ENCODE peak calls at places on chromosomes 6 and 20, in seven cellular contexts. Q, B, T, E, H, L and V are unnamed samples.

GRCh38 chr6:119966484-119966883 is 616.9 kb upstream of the MAN1A1 start:
- DNase-seq in B (no peak), E (peak), Q (no peak), T (no peak), H (no peak), L (no peak), V (no peak)

GRCh38 chr6:20444786-20445271 is 43.1 kb downstream of the E2F3 start:
- DNase-seq in L (no peak), Q (peak), B (no peak), H (no peak), E (no peak), T (no peak), V (no peak)

GRCh38 chr6:104837158-104837557 is 22.6 kb downstream of the HACE1 start:
- DNase-seq in E (no peak), L (no peak), H (no peak), T (no peak), B (no peak), Q (no peak), V (no peak)

GRCh38 chr20:21396045-21396893 is 1.1 kb downstream of the NKX2-4 start:
- DNase-seq in E (peak), L (no peak), H (peak), T (no peak), B (peak), Q (no peak), V (no peak)

GRCh38 chr6:25027221-25027916 is 91.6 kb upstream of the RIPOR2 start:
- DNase-seq in L (peak), B (peak), T (no peak), Q (no peak), E (no peak), H (peak), V (no peak)

GRCh38 chr20:60447703-60448102 is 489.5 kb downstream of the CDH26 start:
- DNase-seq in E (no peak), Q (no peak), H (no peak), B (no peak), T (no peak), L (no peak), V (no peak)

GRCh38 chr20:32902456-32903420 is 44.0 kb downstream of the EFCAB8 start:
- DNase-seq in B (peak), T (peak), L (peak), H (peak), E (peak), Q (peak), V (peak)

GRCh38 chr20:59300341-59301081 is at the start of gene EDN3:
- DNase-seq in H (peak), B (no peak), E (peak), L (no peak), Q (no peak), T (no peak), V (no peak)

GRCh38 chr6:43851204-43851855 is 81.3 kb downstream of the VEGFA start:
- DNase-seq in T (peak), L (no peak), Q (peak), H (no peak), B (no peak), E (no peak), V (peak)

GRCh38 chr6:139364302-139364981 is 10.0 kb downstream of the CITED2 start:
- DNase-seq in Q (peak), B (peak), L (no peak), E (peak), T (no peak), H (no peak), V (peak)

GRCh38 chr20:1388706-1389483 is 4.0 kb downstream of the FKBP1A start:
- DNase-seq in L (no peak), H (no peak), B (peak), T (no peak), E (no peak), Q (no peak), V (no peak)

GRCh38 chr6:14863896-14864850 is 381.7 kb upstream of the JARID2 start:
- DNase-seq in Q (no peak), B (no peak), T (no peak), E (peak), L (no peak), H (no peak), V (no peak)

GRCh38 chr6:79646006-79646405 is 14.9 kb downstream of the SH3BGRL2 start:
- DNase-seq in L (no peak), B (peak), H (no peak), Q (no peak), E (peak), T (no peak), V (peak)

GRCh38 chr6:135002229-135002844 is 52.3 kb downstream of the HBS1L start:
- DNase-seq in B (no peak), T (no peak), H (no peak), E (peak), L (no peak), Q (peak), V (no peak)

GRCh38 chr6:151813858-151814257 is 6.4 kb downstream of the ESR1 start:
- DNase-seq in E (no peak), L (no peak), H (no peak), T (no peak), B (no peak), Q (no peak), V (no peak)

GRCh38 chr6:157238346-157238745 is 85.0 kb downstream of the TMEM242 start:
- DNase-seq in E (no peak), B (no peak), T (no peak), L (no peak), H (no peak), Q (no peak), V (no peak)

GRCh38 chr6:42774201-42774600 is 7.7 kb upstream of the BICRAL start:
- DNase-seq in L (no peak), T (no peak), B (peak), Q (no peak), E (no peak), H (no peak), V (no peak)

GRCh38 chr6:35140991-35141720 is at the start of gene TCP11:
- DNase-seq in E (no peak), Q (no peak), T (no peak), L (peak), B (peak), H (peak), V (no peak)

GRCh38 chr6:169990095-169991030 is 238.9 kb downstream of the ERMARD start:
- DNase-seq in T (no peak), Q (no peak), L (peak), B (peak), H (peak), E (no peak), V (no peak)

GRCh38 chr6:16128759-16129622 is at the start of gene MYLIP:
- DNase-seq in E (peak), L (peak), T (peak), B (peak), Q (peak), H (peak), V (peak)
- H3K4me3 ChIP-seq in E (peak), L (peak), T (peak), B (peak), Q (peak), H (peak), V (peak)

DNA sequence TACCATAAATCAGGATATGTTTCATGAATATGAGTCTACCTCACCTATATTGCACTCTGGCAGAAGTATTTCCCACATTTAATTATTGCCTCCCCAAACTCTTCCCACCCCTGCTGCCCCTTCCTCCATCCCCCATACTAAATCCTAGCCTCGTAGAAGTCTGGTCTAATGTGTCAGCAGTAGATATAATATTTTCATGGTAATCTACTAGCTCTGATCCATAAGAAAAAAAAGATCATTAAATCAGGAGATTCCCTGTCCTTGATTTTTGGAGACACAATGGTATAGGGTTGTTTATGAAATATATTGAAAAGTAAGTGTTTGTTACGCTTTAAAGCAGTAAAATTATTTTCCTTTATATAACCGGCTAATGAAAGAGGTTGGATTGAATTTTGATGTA is 6.4 kb downstream of the EDN1 start:
- DNase-seq in H (no peak), B (no peak), T (no peak), Q (no peak), E (no peak), L (no peak), V (no peak)
- H3K4me3 ChIP-seq in H (peak), B (no peak), T (no peak), Q (no peak), E (no peak), L (no peak), V (no peak)

GRCh38 chr20:43188234-43188653 is 1.5 kb downstream of the PTPRT start:
- DNase-seq in Q (no peak), T (no peak), B (no peak), H (no peak), L (no peak), E (peak), V (no peak)
- H3K4me3 ChIP-seq in Q (no peak), T (no peak), B (no peak), H (no peak), L (no peak), E (peak), V (no peak)

GRCh38 chr6:147868493-147869222 is 360.2 kb downstream of the SAMD5 start:
- DNase-seq in E (no peak), L (no peak), H (no peak), T (no peak), B (no peak), Q (no peak), V (no peak)
- H3K4me3 ChIP-seq in E (no peak), L (no peak), H (no peak), T (no peak), B (no peak), Q (no peak), V (no peak)